ENCODE peak calls at places on chromosomes 7 and 10, in seven cellular contexts. T is NCI-H774; B is B cell; Z is NCI-H2081; D is T-helper 9 cell; E is stimulated activated CD4-positive, alpha-beta T cell treated with anti-CD3 and anti-CD28 coated beads, Interleukin-4, amount 100 ng/mL, for 1 hour; J is fibroblast of villous mesenchyme. G is an unnamed sample.

GRCh38 chr7:48718731-48719387 is 205.5 kb upstream of the CDC14C start:
- DNase-seq in J (peak), E (no peak), Z (peak), T (peak), B (no peak), D (no peak), G (no peak)

GRCh38 chr7:102890292-102890970 is 22.4 kb upstream of the LRRC17 start:
- DNase-seq in D (no peak), E (no peak), Z (no peak), J (peak), T (no peak), B (no peak), G (peak)

GRCh38 chr7:32868116-32868515 is 23.4 kb downstream of the KBTBD2 start:
- DNase-seq in B (no peak), Z (peak), D (no peak), T (no peak), J (no peak), E (no peak), G (no peak)

GRCh38 chr7:79979437-79979836 is 155.2 kb upstream of the GNAI1 start:
- DNase-seq in Z (no peak), E (no peak), D (no peak), B (no peak), T (no peak), J (peak), G (no peak)

GRCh38 chr10:112952282-112952991 is 2.4 kb downstream of the TCF7L2 start:
- DNase-seq in J (peak), E (peak), Z (no peak), B (no peak), T (no peak), D (no peak), G (no peak)

GRCh38 chr10:23100331-23101030 is 5.1 kb downstream of the MSRB2 start:
- DNase-seq in E (no peak), Z (no peak), J (no peak), T (no peak), D (no peak), B (no peak), G (no peak)

GRCh38 chr7:6246257-6246917 is 26.0 kb downstream of the CYTH3 start:
- DNase-seq in Z (no peak), E (no peak), B (no peak), D (no peak), T (no peak), J (no peak), G (peak)

GRCh38 chr10:68348265-68348741 is 15.6 kb upstream of the PBLD start:
- DNase-seq in D (peak), E (peak), Z (peak), B (peak), T (no peak), J (peak), G (peak)

GRCh38 chr10:102246261-102246660 is 929 bp downstream of the GBF1 start:
- DNase-seq in B (no peak), J (peak), E (no peak), Z (no peak), T (no peak), D (no peak), G (no peak)

GRCh38 chr10:72784551-72785421 is 92.8 kb downstream of the MCU start:
- DNase-seq in D (no peak), E (no peak), T (no peak), Z (no peak), B (no peak), J (peak), G (peak)

GRCh38 chr10:89307213-89307612 is 5.4 kb downstream of the IFIT2 start:
- DNase-seq in D (no peak), Z (no peak), E (no peak), B (no peak), J (no peak), T (no peak), G (no peak)

GRCh38 chr7:91759205-91759863 is 121.2 kb downstream of the MTERF1 start:
- DNase-seq in Z (no peak), E (no peak), B (no peak), D (no peak), J (peak), T (peak), G (no peak)

GRCh38 chr7:82397846-82398245 is 45.7 kb downstream of the CACNA2D1 start:
- DNase-seq in E (no peak), B (no peak), D (no peak), T (no peak), J (no peak), Z (no peak), G (no peak)

GRCh38 chr10:106508920-106509319 is 655.6 kb downstream of the SORCS1 start:
- DNase-seq in D (no peak), Z (no peak), B (no peak), J (peak), T (no peak), E (no peak), G (no peak)

GRCh38 chr10:127569210-127569609 is 20.1 kb downstream of the NPS start:
- DNase-seq in T (no peak), E (no peak), J (no peak), B (no peak), Z (no peak), D (no peak), G (no peak)

GRCh38 chr10:44173558-44173894 is 211.4 kb downstream of the CXCL12 start:
- DNase-seq in Z (no peak), D (no peak), J (peak), T (no peak), E (no peak), B (no peak), G (no peak)

GRCh38 chr10:79442171-79443040 is 3.0 kb downstream of the ZCCHC24 start:
- DNase-seq in T (no peak), J (no peak), E (no peak), B (no peak), D (no peak), Z (no peak), G (no peak)

GRCh38 chr10:62082729-62083412 is 181.4 kb downstream of the ARID5B start:
- DNase-seq in D (no peak), J (peak), T (no peak), B (no peak), Z (peak), E (peak), G (peak)

GRCh38 chr7:40500209-40500608 is 365.4 kb downstream of the SUGCT start:
- DNase-seq in T (no peak), J (no peak), D (no peak), E (no peak), Z (no peak), B (no peak), G (no peak)

GRCh38 chr7:90212149-90212495 is 582 bp downstream of the STEAP2 start:
- DNase-seq in B (no peak), J (no peak), T (no peak), E (no peak), Z (peak), D (no peak), G (no peak)

GRCh38 chr10:129872001-129872400 is 92.1 kb downstream of the EBF3 start:
- DNase-seq in J (no peak), T (no peak), D (no peak), E (no peak), B (no peak), Z (no peak), G (no peak)

GRCh38 chr7:84603545-84603944 is 409.0 kb upstream of the SEMA3A start:
- DNase-seq in D (no peak), E (no peak), B (no peak), T (no peak), J (no peak), Z (no peak), G (no peak)

GRCh38 chr10:76329891-76330575 is 898.6 kb downstream of the LRMDA start:
- DNase-seq in E (no peak), Z (no peak), D (no peak), J (no peak), B (no peak), T (no peak), G (peak)

GRCh38 chr10:117411440-117412428 is 36.5 kb upstream of the PDZD8 start:
- DNase-seq in J (no peak), T (no peak), E (no peak), B (no peak), D (no peak), Z (peak), G (no peak)

GRCh38 chr10:78165617-78166016 is 132.0 kb downstream of the RPS24 start:
- DNase-seq in J (peak), E (no peak), T (no peak), B (no peak), D (no peak), Z (no peak), G (no peak)

G was measured in dermis microvascular lymphatic vessel endothelial cell.